ENCODE peak calls at places on chromosomes 4 and X, in ten cellular contexts. F is GDM1; G is WTC11; V is neural crest cell; K is lower lobe of right lung; U is NCI-H748 treated with DMSO at 0.1 percent for 48 hours; H is stimulated activated CD8-positive, alpha-beta memory T cell treated with anti-CD3 and anti-CD28 coated beads, Interleukin-7, amount 100 ng/mL, for 1 hour; Y is astrocyte; Z is activated T-helper 9 cell treated with anti-CD3 and anti-CD28 coated beads, Interleukin-2, amount 50 U/mL, for 16 hours; J is NCI-H460. L is an unnamed sample.

GRCh38 chrX:6460893-6461490 is 73.9 kb downstream of the VCX3A start:
- DNase-seq in F (no peak), G (no peak), V (no peak), K (no peak), U (no peak), H (no peak), Y (peak; percentile 31), Z (no peak), J (no peak), L (no peak)

GRCh38 chr4:7938513-7939376 is 916 bp downstream of the AFAP1 start:
- DNase-seq in F (no peak), G (peak; percentile 36), V (peak; percentile 36), K (peak; percentile 56), U (no peak), H (no peak), Y (peak; percentile 28), Z (no peak), J (no peak), L (no peak)

GRCh38 chr4:3375688-3376087 is 66.1 kb upstream of the HGFAC start:
- DNase-seq in F (no peak), G (no peak), V (no peak), K (peak; percentile 42), U (no peak), H (no peak), Y (peak; percentile 62), Z (no peak), J (no peak), L (no peak)

GRCh38 chrX:152819271-152819670 is 11.3 kb downstream of the CETN2 start:
- DNase-seq in F (no peak), G (no peak), V (no peak), K (no peak), U (no peak), H (no peak), Y (no peak), Z (no peak), J (no peak), L (no peak)

GRCh38 chr4:112038861-112039260 is 106.4 kb upstream of the FAM241A start:
- DNase-seq in F (no peak), G (no peak), V (no peak), K (no peak), U (no peak), H (no peak), Y (peak; percentile 62), Z (no peak), J (no peak), L (no peak)

GRCh38 chr4:73822389-73822788 is 14.1 kb upstream of the CXCL6 start:
- DNase-seq in F (no peak), G (no peak), V (no peak), K (no peak), U (no peak), H (no peak), Y (peak; percentile 22), Z (no peak), J (no peak), L (no peak)

GRCh38 chr4:156191382-156191781 is 237.7 kb upstream of the CTSO start:
- DNase-seq in F (no peak), G (no peak), V (no peak), K (no peak), U (no peak), H (no peak), Y (no peak), Z (no peak), J (no peak), L (no peak)

GRCh38 chr4:168654206-168655174 is 157.6 kb downstream of the PALLD start:
- DNase-seq in F (no peak), G (peak; percentile 22), V (no peak), K (no peak), U (peak; percentile 12), H (no peak), Y (no peak), Z (no peak), J (no peak), L (peak; percentile 54)

GRCh38 chr4:78616046-78616498 is 64.5 kb downstream of the ANXA3 start:
- DNase-seq in F (no peak), G (no peak), V (no peak), K (no peak), U (no peak), H (no peak), Y (peak; percentile 88), Z (no peak), J (no peak), L (no peak)

L was measured in NCI-H1436.